ENCODE peak calls at places on chromosomes 11 and 22, in nine cellular contexts. C, L, Z, M, Y, U, P, D and T are unnamed samples.

GRCh38 chr11:14422052-14422813 is 63.2 kb upstream of the RRAS2 start:
- DNase-seq in C (peak), L (peak), Z (peak), M (peak), Y (peak), U (peak), P (peak), D (peak), T (peak)

GRCh38 chr11:126363706-126364245 is 8.3 kb downstream of the ST3GAL4 start:
- DNase-seq in C (no peak), L (no peak), Z (peak), M (no peak), Y (no peak), U (no peak), P (no peak), D (no peak), T (no peak)

GRCh38 chr11:118224512-118225180 is at the start of gene JAML:
- DNase-seq in C (no peak), L (no peak), Z (no peak), M (no peak), Y (no peak), U (no peak), P (no peak), D (no peak), T (no peak)

GRCh38 chr11:57357827-57358226 is 19.7 kb downstream of the P2RX3 start:
- DNase-seq in C (peak), L (no peak), Z (no peak), M (no peak), Y (peak), U (no peak), P (peak), D (peak), T (peak)

GRCh38 chr11:28759311-28759710 is 651.1 kb downstream of the METTL15 start:
- DNase-seq in C (peak), L (no peak), Z (no peak), M (peak), Y (no peak), U (no peak), P (no peak), D (peak), T (peak)

GRCh38 chr11:115471367-115471766 is 32.8 kb downstream of the CADM1 start:
- DNase-seq in C (no peak), L (no peak), Z (no peak), M (no peak), Y (no peak), U (no peak), P (no peak), D (no peak), T (no peak)

GRCh38 chr11:65791719-65792213 is 4.9 kb downstream of the OVOL1 start:
- DNase-seq in C (no peak), L (peak), Z (peak), M (no peak), Y (peak), U (no peak), P (no peak), D (no peak), T (no peak)

GRCh38 chr11:120391297-120391696 is 55.1 kb downstream of the ARHGEF12 start:
- DNase-seq in C (no peak), L (no peak), Z (no peak), M (no peak), Y (no peak), U (no peak), P (no peak), D (no peak), T (no peak)

GRCh38 chr11:17498058-17498457 is 21.4 kb upstream of the ABCC8 start:
- DNase-seq in C (no peak), L (no peak), Z (peak), M (no peak), Y (no peak), U (no peak), P (no peak), D (no peak), T (no peak)

GRCh38 chr11:28539239-28540025 is 431.2 kb downstream of the METTL15 start:
- DNase-seq in C (no peak), L (no peak), Z (no peak), M (no peak), Y (no peak), U (no peak), P (no peak), D (no peak), T (no peak)

GRCh38 chr11:80719292-80719646 is 1278.4 kb upstream of the TENM4 start:
- DNase-seq in C (no peak), L (no peak), Z (no peak), M (no peak), Y (no peak), U (no peak), P (no peak), D (no peak), T (no peak)

GRCh38 chr11:63938481-63939350 is at the start of gene NAA40:
- DNase-seq in C (peak), L (peak), Z (peak), M (peak), Y (peak), U (peak), P (peak), D (peak), T (peak)

GRCh38 chr22:33192156-33192555 is 134.0 kb upstream of the SYN3 start:
- DNase-seq in C (no peak), L (no peak), Z (no peak), M (no peak), Y (no peak), U (no peak), P (no peak), D (no peak), T (no peak)

GRCh38 chr11:74929431-74930363 is 19.2 kb downstream of the XRRA1 start:
- DNase-seq in C (peak), L (peak), Z (no peak), M (peak), Y (no peak), U (peak), P (peak), D (peak), T (peak)

GRCh38 chr11:103587951-103588788 is 448.3 kb upstream of the DDI1 start:
- DNase-seq in C (peak), L (no peak), Z (no peak), M (no peak), Y (no peak), U (no peak), P (no peak), D (peak), T (no peak)

GRCh38 chr11:62610814-62611704 is 1.5 kb downstream of the EML3 start:
- DNase-seq in C (no peak), L (no peak), Z (peak), M (no peak), Y (no peak), U (no peak), P (no peak), D (no peak), T (no peak)

GRCh38 chr22:21866821-21867527 is 471 bp downstream of the MAPK1 start:
- DNase-seq in C (peak), L (peak), Z (peak), M (no peak), Y (no peak), U (peak), P (peak), D (no peak), T (peak)

GRCh38 chr11:113553905-113554304 is 78.7 kb upstream of the DRD2 start:
- DNase-seq in C (no peak), L (no peak), Z (no peak), M (no peak), Y (no peak), U (no peak), P (no peak), D (no peak), T (no peak)

DNA sequence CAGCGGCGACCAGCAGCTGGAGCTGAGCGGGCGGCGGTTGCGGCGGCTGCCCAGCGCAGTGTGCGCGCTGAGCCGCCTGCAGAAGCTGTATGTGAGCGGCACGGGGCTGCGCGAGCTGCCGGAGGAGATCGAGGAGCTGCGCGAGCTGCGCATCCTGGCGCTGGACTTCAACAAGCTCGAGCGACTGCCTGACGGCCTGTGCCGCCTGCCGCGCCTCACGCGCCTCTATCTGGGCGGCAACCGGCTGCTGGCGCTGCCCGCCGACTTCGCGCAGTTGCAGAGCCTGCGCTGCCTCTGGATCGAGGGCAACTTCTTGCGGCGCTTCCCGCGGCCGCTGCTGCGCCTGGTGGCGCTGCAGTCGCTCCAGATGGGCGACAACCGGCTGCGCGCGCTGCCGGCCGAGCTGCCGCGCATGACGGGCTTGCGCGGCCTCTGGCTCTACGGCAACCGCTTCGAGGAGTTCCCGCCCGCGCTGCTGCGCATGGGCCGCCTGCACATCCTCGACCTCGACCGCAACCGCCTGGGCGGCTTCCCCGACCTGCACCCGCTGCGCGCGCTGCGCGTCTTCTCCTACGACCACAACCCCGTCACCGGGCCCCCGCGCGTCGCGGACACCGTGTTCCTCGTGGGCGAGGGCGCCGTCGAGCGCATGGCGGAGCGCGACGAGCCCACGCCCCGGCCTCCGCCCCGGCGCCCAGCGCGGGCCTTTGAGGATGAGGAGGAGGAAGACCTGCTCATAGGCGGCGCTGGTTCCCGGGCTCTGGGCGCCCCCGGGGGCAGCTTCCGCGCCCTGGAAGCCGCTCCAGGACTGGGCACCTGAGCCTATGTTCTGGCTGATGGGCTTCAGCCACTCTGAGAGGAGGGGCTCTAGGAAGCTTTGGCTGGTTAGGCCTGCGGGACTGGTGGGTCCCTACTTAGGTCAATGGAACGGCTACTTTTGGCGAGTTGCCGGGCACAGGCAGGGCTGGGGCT is 795 bp downstream of the LRRC10B start:
- DNase-seq in C (peak), L (peak), Z (peak), M (peak), Y (peak), U (peak), P (peak), D (peak), T (peak)
- H3K4me3 ChIP-seq in C (no peak), L (peak), Z (no peak), M (no peak), Y (peak), U (peak), P (no peak), D (no peak), T (no peak)

DNA sequence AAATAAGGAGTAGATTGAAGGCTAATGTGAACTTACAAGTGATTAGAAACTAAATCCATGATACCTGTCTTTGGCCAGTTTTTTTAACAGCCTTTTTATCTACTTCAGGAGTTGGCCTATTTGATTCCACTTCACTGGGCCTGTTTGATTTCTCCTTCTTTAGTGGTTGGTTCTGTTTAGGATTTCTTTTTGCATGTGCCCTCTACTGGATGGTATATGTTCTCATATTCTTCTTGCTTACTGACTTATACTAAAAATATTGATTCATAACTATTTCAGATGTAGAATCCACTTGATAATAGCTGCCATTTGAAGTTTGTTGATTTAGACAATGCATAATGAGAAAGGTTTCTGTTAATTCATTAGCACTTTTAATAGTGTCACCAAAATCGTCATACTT is 53.9 kb downstream of the USP47 start:
- DNase-seq in C (peak), L (no peak), Z (no peak), M (no peak), Y (no peak), U (no peak), P (peak), D (peak), T (peak)
- TF ChIP-seq CTCF in C (no peak), L (no peak), Z (no peak), M (peak), Y (no peak), U (peak), P (peak), D (peak), T (peak)

GRCh38 chr22:42432020-42432596 is at the start of gene NFAM1:
- DNase-seq in C (no peak), L (peak), Z (peak), M (no peak), Y (peak), U (no peak), P (no peak), D (no peak), T (no peak)
- H3K4me3 ChIP-seq in C (no peak), L (peak), Z (no peak), M (no peak), Y (peak), U (peak), P (no peak), D (no peak), T (no peak)

GRCh38 chr11:31366795-31367194 is 2.7 kb downstream of the DCDC1 start:
- DNase-seq in C (no peak), L (no peak), Z (no peak), M (no peak), Y (no peak), U (no peak), P (no peak), D (no peak), T (no peak)

GRCh38 chr11:31355817-31356216 is 13.7 kb downstream of the DCDC1 start:
- DNase-seq in C (peak), L (no peak), Z (no peak), M (no peak), Y (no peak), U (no peak), P (no peak), D (no peak), T (no peak)

DNA sequence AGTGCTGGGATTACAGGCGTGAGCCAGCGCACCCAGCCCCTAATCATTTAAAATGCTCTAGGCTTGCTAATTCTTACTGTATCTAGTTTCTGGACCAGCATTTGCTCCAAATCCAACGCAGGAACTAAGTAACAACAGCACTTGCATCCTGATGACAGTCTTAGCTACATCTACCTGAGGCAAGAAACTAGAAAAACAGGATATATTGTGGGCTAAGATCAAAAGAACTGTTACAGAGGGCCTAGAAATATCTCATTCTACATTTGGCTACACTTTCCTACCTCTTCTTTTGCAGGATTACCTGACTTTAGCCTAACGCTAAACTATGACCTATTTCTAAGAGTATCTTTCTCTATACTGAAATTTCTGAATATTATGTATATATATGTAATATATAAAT is 7.8 kb downstream of the DCDC1 start:
- DNase-seq in C (no peak), L (no peak), Z (no peak), M (no peak), Y (no peak), U (no peak), P (no peak), D (no peak), T (no peak)
- TF ChIP-seq CTCF in C (no peak), L (no peak), Z (no peak), M (no peak), Y (no peak), U (no peak), P (no peak), D (no peak), T (no peak)

DNA sequence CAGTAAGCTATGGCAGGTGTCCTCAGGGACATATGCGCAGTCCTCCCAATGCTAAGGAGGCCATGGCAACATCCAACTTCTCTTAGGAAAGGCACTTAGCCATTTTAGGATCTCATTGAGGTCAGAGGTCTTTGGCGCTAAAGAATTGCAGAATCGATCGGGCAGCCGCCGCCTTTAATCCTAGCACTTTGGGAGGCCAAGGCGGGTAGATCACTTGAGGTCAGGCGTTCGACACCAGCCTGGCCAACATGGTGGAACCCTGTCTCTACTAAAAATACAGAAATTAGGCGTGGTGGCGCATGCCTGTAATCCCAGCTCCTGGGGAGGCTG is 1.2 kb upstream of the CHID1 start:
- DNase-seq in C (no peak), L (no peak), Z (no peak), M (no peak), Y (peak), U (no peak), P (no peak), D (no peak), T (no peak)
- H3K4me3 ChIP-seq in C (no peak), L (peak), Z (no peak), M (no peak), Y (peak), U (no peak), P (no peak), D (no peak), T (no peak)

GRCh38 chr11:129959687-129960086 is 42.9 kb downstream of the PRDM10 start:
- DNase-seq in C (no peak), L (no peak), Z (no peak), M (no peak), Y (no peak), U (no peak), P (no peak), D (no peak), T (no peak)

GRCh38 chr11:129955282-129955681 is 47.4 kb downstream of the PRDM10 start:
- DNase-seq in C (no peak), L (no peak), Z (no peak), M (no peak), Y (no peak), U (no peak), P (no peak), D (no peak), T (no peak)

GRCh38 chr11:129965248-129965647 is 37.4 kb downstream of the PRDM10 start:
- DNase-seq in C (no peak), L (no peak), Z (no peak), M (no peak), Y (no peak), U (no peak), P (no peak), D (no peak), T (no peak)

DNA sequence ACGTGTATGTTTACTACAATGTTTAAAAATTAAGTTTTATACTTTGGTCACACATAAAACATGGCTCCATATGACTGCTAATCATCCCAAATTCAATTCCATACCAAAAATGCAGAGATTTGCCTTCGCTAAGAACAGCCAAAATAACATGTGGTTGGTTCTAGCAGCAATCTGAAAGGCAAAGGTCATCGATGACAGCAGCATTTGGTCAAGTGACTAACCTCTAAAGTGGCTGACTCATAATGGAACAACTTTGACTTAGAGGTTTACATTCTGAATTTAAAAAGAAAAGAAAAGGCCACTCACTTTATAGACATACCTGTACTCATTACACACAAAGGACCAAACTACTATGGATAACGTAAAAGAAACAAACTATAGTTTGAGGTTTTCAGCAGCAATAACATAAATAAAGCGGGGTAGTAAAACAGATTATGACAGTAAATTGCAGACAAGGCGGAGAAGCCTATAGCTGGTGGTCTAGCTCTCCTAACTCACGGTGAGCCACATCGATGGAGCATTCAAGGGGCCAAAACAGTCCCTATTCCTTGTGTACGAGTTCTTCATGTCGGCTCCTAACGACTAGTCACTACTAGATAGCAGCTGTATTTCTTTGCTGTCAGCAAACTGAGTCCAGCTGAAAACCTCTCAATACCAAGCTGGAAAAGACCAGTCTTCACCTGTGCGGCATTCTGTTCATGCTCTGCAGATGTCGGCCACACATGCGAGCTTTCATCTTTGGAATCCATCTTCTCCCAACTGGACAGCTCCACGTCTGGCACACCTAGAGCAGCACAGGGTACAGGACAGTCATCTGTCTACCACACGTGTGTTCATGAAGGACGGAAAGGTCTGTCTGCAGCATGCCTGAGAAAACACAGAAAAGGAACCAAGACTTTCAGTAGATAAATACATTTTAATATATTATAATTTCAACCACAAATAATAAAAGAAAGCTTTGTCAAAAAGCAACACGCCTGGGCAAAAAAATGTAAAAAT is 42.1 kb downstream of the PRDM10 start:
- DNase-seq in C (peak), L (no peak), Z (no peak), M (peak), Y (no peak), U (no peak), P (peak), D (peak), T (peak)
- TF ChIP-seq CTCF in C (no peak), L (no peak), Z (no peak), M (no peak), Y (no peak), U (no peak), P (no peak), D (no peak), T (no peak)

GRCh38 chr11:134049303-134049702 is 19.6 kb upstream of the JAM3 start:
- DNase-seq in C (no peak), L (no peak), Z (no peak), M (no peak), Y (no peak), U (no peak), P (no peak), D (no peak), T (no peak)

GRCh38 chr11:134046681-134047449 is 22.0 kb upstream of the JAM3 start:
- DNase-seq in C (no peak), L (no peak), Z (no peak), M (no peak), Y (no peak), U (no peak), P (no peak), D (no peak), T (no peak)

GRCh38 chr11:134048028-134048427 is 20.8 kb upstream of the JAM3 start:
- DNase-seq in C (no peak), L (no peak), Z (no peak), M (no peak), Y (no peak), U (no peak), P (no peak), D (no peak), T (no peak)

GRCh38 chr11:134045799-134046635 is 22.9 kb upstream of the JAM3 start:
- DNase-seq in C (no peak), L (no peak), Z (no peak), M (no peak), Y (no peak), U (no peak), P (no peak), D (no peak), T (peak)

DNA sequence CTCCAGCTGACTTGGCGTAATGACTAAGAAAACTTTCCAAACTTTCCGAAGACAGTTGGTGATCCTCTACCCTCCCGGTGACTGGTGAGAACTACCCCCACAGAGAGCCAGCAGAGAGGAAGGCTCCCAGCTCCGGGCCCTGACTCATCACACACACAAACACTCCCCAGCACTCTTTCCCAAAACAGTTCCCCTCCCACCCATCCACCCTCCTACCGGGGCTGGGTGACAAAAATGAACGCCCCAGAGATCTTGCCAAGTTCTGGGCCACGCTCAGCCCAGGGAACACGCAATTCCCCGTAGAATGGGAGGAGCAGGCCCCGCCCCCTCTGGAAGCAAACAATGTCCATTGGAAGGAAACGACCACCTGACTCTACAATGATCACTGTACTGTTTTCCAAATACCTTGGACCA is 21.3 kb upstream of the JAM3 start:
- DNase-seq in C (peak), L (no peak), Z (peak), M (peak), Y (no peak), U (no peak), P (peak), D (peak), T (peak)
- H3K4me3 ChIP-seq in C (no peak), L (no peak), Z (no peak), M (peak), Y (no peak), U (no peak), P (no peak), D (peak), T (peak)